ENCODE peak calls at places on chromosomes 16 and 17, in five cellular contexts. Z, G, I, A and C are unnamed samples.
A peak's percentile ranks its signal among the peaks of the same experiment; 100 is the strongest.

GRCh38 chr16:2472488-2472864 is 1.4 kb downstream of the NTN3 start:
- DNase-seq in Z (no peak), I (peak; percentile 69), G (no peak), A (no peak), C (no peak)

GRCh38 chr16:85172465-85173071 is 60.3 kb upstream of the CIBAR2 start:
- DNase-seq in I (no peak), A (no peak), Z (peak; percentile 36), G (no peak), C (no peak)

GRCh38 chr17:39674702-39675389 is 6.6 kb downstream of the PNMT start:
- DNase-seq in G (no peak), Z (peak; percentile 90), I (peak; percentile 61), A (no peak), C (no peak)

GRCh38 chr16:25009822-25010221 is 5.3 kb downstream of the ARHGAP17 start:
- DNase-seq in I (peak; percentile 62), G (no peak), Z (no peak), A (no peak), C (no peak)

GRCh38 chr16:72945081-72945480 is 102.8 kb downstream of the ZFHX3 start:
- DNase-seq in I (no peak), G (no peak), A (no peak), Z (no peak), C (peak; percentile 30)

GRCh38 chr17:67132366-67132765 is 88.0 kb downstream of the CACNG1 start:
- DNase-seq in G (no peak), Z (peak; percentile 88), A (no peak), I (no peak), C (no peak)

GRCh38 chr17:77400445-77400870 is 259.7 kb downstream of the SEC14L1 start:
- DNase-seq in I (peak; percentile 82), G (peak; percentile 75), A (no peak), Z (peak; percentile 35), C (no peak)

GRCh38 chr16:77472262-77472661 is 37.4 kb upstream of the ADAMTS18 start:
- DNase-seq in I (no peak), G (no peak), A (no peak), Z (no peak), C (no peak)

GRCh38 chr17:44587339-44587738 is 30.1 kb downstream of the FZD2 start:
- DNase-seq in Z (no peak), I (peak; percentile 74), G (no peak), A (no peak), C (no peak)

GRCh38 chr17:59607817-59608403 is 11.8 kb upstream of the CLTC start:
- DNase-seq in A (no peak), Z (no peak), G (peak; percentile 37), I (no peak), C (no peak)

GRCh38 chr16:55035037-55035436 is 104.4 kb downstream of the IRX5 start:
- DNase-seq in I (no peak), G (peak; percentile 38), A (no peak), Z (no peak), C (no peak)

GRCh38 chr16:17747357-17747756 is 276.6 kb upstream of the XYLT1 start:
- DNase-seq in I (no peak), A (no peak), G (no peak), Z (no peak), C (no peak)

GRCh38 chr17:71472809-71473789 is 647.7 kb upstream of the SOX9 start:
- DNase-seq in A (no peak), Z (peak; percentile 83), I (no peak), G (no peak), C (no peak)

GRCh38 chr17:7347630-7348477 is 4.1 kb upstream of the KCTD11 start:
- DNase-seq in I (no peak), Z (no peak), G (no peak), A (no peak), C (no peak)